ENCODE peak calls at places on chromosomes 11 and 22, in nine cellular contexts. I is GM12878; S is CD8-positive, alpha-beta T cell; Q is GM23248; L is mammary epithelial cell; W is lung; U is Panc1; G is HAP-1; Y is IMR-90. D is an unnamed sample. For H3K4me1 and H3K36me3, the result is how much of the 10 kb centered on the place peaks cover.

GRCh38 chr22:42700901-42701300 is 19.8 kb downstream of the A4GALT start:
- DNase-seq in I (no peak), S (no peak), Q (no peak), L (no peak), W (no peak), U (no peak), G (no peak), Y (no peak), D (no peak)

GRCh38 chr11:126716456-126717083 is 284.0 kb downstream of the KIRREL3 start:
- DNase-seq in I (no peak), S (peak), Q (peak), L (no peak), W (peak), U (peak), G (peak), Y (peak), D (no peak)

GRCh38 chr11:107840120-107840479 is 18.5 kb downstream of the SLC35F2 start:
- DNase-seq in I (no peak), S (no peak), Q (no peak), L (no peak), W (no peak), U (no peak), G (no peak), Y (no peak), D (no peak)

GRCh38 chr22:50202130-50202671 is 1.4 kb downstream of the SELENOO start:
- DNase-seq in I (no peak), S (no peak), Q (no peak), L (no peak), W (no peak), U (no peak), G (no peak), Y (no peak), D (no peak)

GRCh38 chr11:117621226-117621625 is 175.8 kb downstream of the DSCAML1 start:
- DNase-seq in I (no peak), S (no peak), Q (peak), L (no peak), W (no peak), U (no peak), G (no peak), Y (peak), D (no peak)

GRCh38 chr11:35274909-35275807 is 136.2 kb downstream of the CD44 start:
- DNase-seq in I (no peak), S (no peak), Q (peak), L (peak), W (peak), U (no peak), G (no peak), Y (no peak), D (no peak)

GRCh38 chr11:70841264-70841663 is 411.1 kb downstream of the SHANK2 start:
- DNase-seq in I (no peak), S (no peak), Q (no peak), L (no peak), W (no peak), U (no peak), G (no peak), Y (no peak), D (no peak)

GRCh38 chr11:36492724-36493304 is 17.3 kb downstream of the TRAF6 start:
- DNase-seq in I (no peak), S (peak), Q (peak), L (peak), W (no peak), U (peak), G (peak), Y (peak), D (peak)

GRCh38 chr11:126421243-126421642 is 65.8 kb downstream of the ST3GAL4 start:
- DNase-seq in I (no peak), S (no peak), Q (no peak), L (no peak), W (no peak), U (no peak), G (no peak), Y (no peak), D (no peak)

GRCh38 chr11:40432358-40432757 is 1027.1 kb downstream of the LRRC4C start:
- DNase-seq in I (no peak), S (no peak), Q (no peak), L (no peak), W (no peak), U (no peak), G (no peak), Y (no peak), D (no peak)

GRCh38 chr11:126698576-126698975 is 302.0 kb downstream of the KIRREL3 start:
- DNase-seq in I (no peak), S (no peak), Q (no peak), L (no peak), W (no peak), U (no peak), G (no peak), Y (no peak), D (no peak)

GRCh38 chr11:35304900-35305299 is 114.5 kb downstream of the SLC1A2 start:
- DNase-seq in I (no peak), S (no peak), Q (no peak), L (no peak), W (no peak), U (no peak), G (no peak), Y (no peak), D (no peak)

GRCh38 chr22:48077699-48078098 is 1315.2 kb downstream of the TBC1D22A start:
- DNase-seq in I (no peak), S (no peak), Q (no peak), L (no peak), W (no peak), U (no peak), G (no peak), Y (no peak), D (no peak)

GRCh38 chr22:43127166-43127908 is 15.9 kb downstream of the MCAT start:
- DNase-seq in I (no peak), S (no peak), Q (no peak), L (peak), W (no peak), U (no peak), G (no peak), Y (no peak), D (no peak)

GRCh38 chr11:106624377-106624776 is 393.9 kb downstream of the GUCY1A2 start:
- DNase-seq in I (no peak), S (no peak), Q (no peak), L (no peak), W (no peak), U (no peak), G (no peak), Y (peak), D (no peak)

GRCh38 chr11:47966621-47967020 is 13.7 kb upstream of the PTPRJ start:
- DNase-seq in I (no peak), S (no peak), Q (no peak), L (no peak), W (no peak), U (no peak), G (no peak), Y (no peak), D (no peak)

GRCh38 chr11:79054636-79055035 is 386.2 kb downstream of the TENM4 start:
- DNase-seq in I (no peak), S (no peak), Q (peak), L (peak), W (no peak), U (no peak), G (no peak), Y (peak), D (no peak)

GRCh38 chr11:132898021-132898420 is 634.3 kb downstream of the OPCML start:
- DNase-seq in I (no peak), S (no peak), Q (no peak), L (peak), W (no peak), U (no peak), G (no peak), Y (peak), D (no peak)

GRCh38 chr11:1570896-1571759 is 943 bp downstream of the DUSP8 start:
- DNase-seq in I (no peak), S (peak), Q (no peak), L (no peak), W (no peak), U (no peak), G (peak), Y (no peak), D (peak)

GRCh38 chr22:47053865-47054185 is 291.4 kb downstream of the TBC1D22A start:
- DNase-seq in I (no peak), S (no peak), Q (peak), L (no peak), W (no peak), U (no peak), G (no peak), Y (peak), D (no peak)

GRCh38 chr22:29115682-29116313 is 43.0 kb downstream of the KREMEN1 start:
- DNase-seq in I (no peak), S (no peak), Q (no peak), L (no peak), W (no peak), U (no peak), G (no peak), Y (peak), D (no peak)

GRCh38 chr11:33690290-33691050 is 10.2 kb downstream of the C11orf91 start:
- DNase-seq in I (no peak), S (no peak), Q (peak), L (peak), W (no peak), U (peak), G (no peak), Y (peak), D (no peak)

GRCh38 chr11:12518606-12519385 is 141.4 kb downstream of the PARVA start:
- DNase-seq in I (no peak), S (no peak), Q (no peak), L (no peak), W (no peak), U (no peak), G (no peak), Y (no peak), D (no peak)

GRCh38 chr11:73759520-73760065 is 1.3 kb downstream of the RAB6A start:
- DNase-seq in I (no peak), S (no peak), Q (peak), L (no peak), W (no peak), U (no peak), G (no peak), Y (peak), D (no peak)

GRCh38 chr11:35488117-35488516 is 37.3 kb downstream of the PAMR1 start:
- DNase-seq in I (no peak), S (no peak), Q (peak), L (no peak), W (no peak), U (no peak), G (no peak), Y (peak), D (no peak)

GRCh38 chr11:10026514-10026913 is 267.5 kb downstream of the SBF2 start:
- DNase-seq in I (no peak), S (no peak), Q (peak), L (no peak), W (no peak), U (no peak), G (no peak), Y (peak), D (no peak)

GRCh38 chr11:128535468-128536457 is 51.6 kb downstream of the ETS1 start:
- DNase-seq in I (no peak), S (no peak), Q (no peak), L (no peak), W (no peak), U (no peak), G (no peak), Y (no peak), D (no peak)

GRCh38 chr11:66335531-66336233 is 552 bp downstream of the RIN1 start:
- DNase-seq in I (no peak), S (no peak), Q (peak), L (peak), W (no peak), U (no peak), G (no peak), Y (peak), D (no peak)

GRCh38 chr22:47628477-47629272 is 866.2 kb downstream of the TBC1D22A start:
- DNase-seq in I (no peak), S (no peak), Q (no peak), L (no peak), W (peak), U (no peak), G (no peak), Y (no peak), D (no peak)

GRCh38 chr22:49730656-49731055 is 97.0 kb downstream of the BRD1 start:
- DNase-seq in I (no peak), S (no peak), Q (no peak), L (no peak), W (no peak), U (no peak), G (no peak), Y (no peak), D (no peak)

GRCh38 chr11:2951235-2952110 is 22.3 kb upstream of the PHLDA2 start:
- DNase-seq in I (no peak), S (no peak), Q (peak), L (peak), W (no peak), U (no peak), G (no peak), Y (peak), D (no peak)

GRCh38 chr22:19912236-19912999 is 29.2 kb upstream of the COMT start:
- DNase-seq in I (no peak), S (no peak), Q (no peak), L (no peak), W (no peak), U (no peak), G (no peak), Y (no peak), D (no peak)

GRCh38 chr11:82714346-82715174 is 19.1 kb downstream of the FAM181B start:
- DNase-seq in I (no peak), S (no peak), Q (no peak), L (no peak), W (no peak), U (no peak), G (no peak), Y (no peak), D (no peak)

GRCh38 chr22:35305525-35306070 is 5.9 kb downstream of the TOM1 start:
- DNase-seq in I (no peak), S (no peak), Q (no peak), L (no peak), W (no peak), U (no peak), G (no peak), Y (no peak), D (no peak)

GRCh38 chr22:35303029-35303624 is 3.4 kb downstream of the TOM1 start:
- DNase-seq in I (no peak), S (no peak), Q (peak), L (no peak), W (no peak), U (no peak), G (no peak), Y (no peak), D (no peak)

GRCh38 chr22:35299217-35299716 is 427 bp upstream of the TOM1 start:
- DNase-seq in I (no peak), S (no peak), Q (peak), L (no peak), W (no peak), U (peak), G (no peak), Y (no peak), D (no peak)

GRCh38 chr22:35301370-35301874 is 1.7 kb downstream of the TOM1 start:
- DNase-seq in I (no peak), S (no peak), Q (peak), L (peak), W (peak), U (peak), G (no peak), Y (peak), D (no peak)

DNA sequence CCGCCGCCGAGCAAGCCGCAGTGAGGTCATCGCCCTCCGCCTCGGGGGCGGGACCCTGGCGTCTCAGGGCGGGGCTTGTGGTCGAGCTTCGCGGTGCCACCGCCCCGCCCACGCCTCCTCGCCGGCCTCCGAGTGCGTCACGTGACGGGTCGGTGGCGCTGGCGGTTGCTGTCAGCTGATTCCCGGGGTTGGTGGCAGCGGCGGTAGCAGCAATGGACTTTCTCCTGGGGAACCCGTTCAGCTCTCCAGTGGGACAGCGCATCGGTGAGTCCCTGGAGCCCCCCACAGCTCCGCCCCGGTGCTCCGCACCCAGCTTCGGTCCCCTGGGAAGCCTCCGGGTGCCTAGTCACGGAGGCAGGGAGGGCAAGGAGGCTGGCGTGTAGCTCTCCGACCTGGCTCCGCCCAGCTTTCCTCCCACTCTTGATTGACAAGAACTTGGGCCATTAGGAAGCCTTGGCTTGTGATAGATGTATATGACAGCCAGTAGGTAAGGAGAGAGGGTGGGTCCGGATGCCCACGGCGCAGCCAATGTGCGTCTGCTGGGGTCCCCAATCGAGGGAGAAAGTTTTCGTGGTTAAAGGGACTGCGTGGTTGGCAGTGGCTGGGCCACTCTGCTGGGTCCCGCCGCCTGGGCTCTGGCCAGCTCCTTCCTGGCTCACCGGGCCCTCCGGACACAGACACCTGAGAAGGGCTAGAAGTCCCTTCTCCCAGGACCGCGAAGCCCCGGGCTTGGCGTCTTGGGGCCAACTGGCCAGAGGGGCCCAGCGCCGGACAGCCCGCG is at the start of gene TOM1:
- DNase-seq in I (peak), S (peak), Q (peak), L (peak), W (peak), U (peak), G (peak), Y (peak), D (peak)
- H3K4me3 ChIP-seq in I (peak), S (peak), Q (peak), L (peak), W (peak), U (peak), G (peak), Y (peak), D (peak)

GRCh38 chr11:44596541-44597276 is 31.2 kb downstream of the CD82 start:
- DNase-seq in I (peak), S (peak), Q (peak), L (peak), W (no peak), U (no peak), G (no peak), Y (no peak), D (peak)

GRCh38 chr11:44595964-44596381 is 30.5 kb downstream of the CD82 start:
- DNase-seq in I (no peak), S (no peak), Q (peak), L (no peak), W (peak), U (no peak), G (no peak), Y (no peak), D (no peak)

GRCh38 chr11:44598831-44599230 is 33.4 kb downstream of the CD82 start:
- DNase-seq in I (no peak), S (no peak), Q (no peak), L (no peak), W (no peak), U (no peak), G (no peak), Y (no peak), D (no peak)

GRCh38 chr11:44595006-44595405 is 29.5 kb downstream of the CD82 start:
- DNase-seq in I (no peak), S (no peak), Q (no peak), L (no peak), W (no peak), U (no peak), G (no peak), Y (no peak), D (no peak)

DNA sequence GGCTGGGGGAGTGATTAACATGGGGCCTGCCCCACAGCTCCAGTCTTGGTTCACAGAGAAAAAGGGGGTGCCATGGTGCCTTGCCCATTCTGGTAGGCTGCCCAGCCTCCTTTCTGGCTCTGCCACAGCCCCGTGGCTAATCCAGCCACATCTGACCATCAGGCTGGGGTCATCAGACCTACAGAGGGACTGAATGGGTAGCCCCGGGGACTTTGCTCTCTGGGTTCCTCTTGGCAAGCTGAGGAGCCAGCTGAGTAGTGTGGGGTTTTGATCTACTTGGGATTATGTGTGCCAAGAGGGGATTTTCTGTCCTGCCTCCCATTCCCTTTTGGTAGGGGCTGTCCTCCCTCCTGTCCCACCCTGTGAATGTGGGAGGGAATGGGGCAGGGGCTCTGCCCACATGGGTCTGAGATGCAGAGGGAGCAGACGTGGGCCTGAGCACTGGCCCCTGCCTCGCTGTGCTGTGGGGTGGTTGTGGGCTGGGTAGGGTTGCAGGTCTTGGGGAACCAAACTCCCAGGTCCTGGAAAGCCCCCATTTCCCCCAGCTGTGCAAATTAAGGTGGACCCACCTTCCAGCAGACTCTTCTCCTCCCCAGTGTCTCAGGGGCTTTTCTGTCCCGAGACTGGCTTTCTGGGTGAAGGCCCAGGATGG is 32.0 kb downstream of the CD82 start:
- DNase-seq in I (no peak), S (no peak), Q (no peak), L (no peak), W (no peak), U (no peak), G (no peak), Y (no peak), D (no peak)
- H3K4me1 ChIP-seq in I (half or more), S (under half), Q (under half), L (under half), W (under half), U (under half), G (under half), Y (under half), D (under half)

GRCh38 chr11:134751161-134751560 is 339.1 kb upstream of the B3GAT1 start:
- DNase-seq in I (no peak), S (peak), Q (no peak), L (no peak), W (no peak), U (no peak), G (no peak), Y (no peak), D (peak)

GRCh38 chr11:134752526-134752925 is 340.5 kb upstream of the B3GAT1 start:
- DNase-seq in I (no peak), S (peak), Q (no peak), L (no peak), W (peak), U (no peak), G (no peak), Y (no peak), D (no peak)

GRCh38 chr11:134749040-134749586 is 337.1 kb upstream of the B3GAT1 start:
- DNase-seq in I (no peak), S (no peak), Q (no peak), L (no peak), W (no peak), U (no peak), G (no peak), Y (no peak), D (no peak)

GRCh38 chr11:134751825-134752224 is 339.8 kb upstream of the B3GAT1 start:
- DNase-seq in I (no peak), S (peak), Q (no peak), L (no peak), W (no peak), U (no peak), G (no peak), Y (no peak), D (no peak)

GRCh38 chr11:134750619-134751018 is 338.6 kb upstream of the B3GAT1 start:
- DNase-seq in I (no peak), S (peak), Q (no peak), L (no peak), W (no peak), U (no peak), G (no peak), Y (no peak), D (no peak)
- H3K36me3 ChIP-seq in I (under half), S (under half), Q (under half), L (under half), W (under half), U (under half), G (under half), Y (under half), D (under half)

DNA sequence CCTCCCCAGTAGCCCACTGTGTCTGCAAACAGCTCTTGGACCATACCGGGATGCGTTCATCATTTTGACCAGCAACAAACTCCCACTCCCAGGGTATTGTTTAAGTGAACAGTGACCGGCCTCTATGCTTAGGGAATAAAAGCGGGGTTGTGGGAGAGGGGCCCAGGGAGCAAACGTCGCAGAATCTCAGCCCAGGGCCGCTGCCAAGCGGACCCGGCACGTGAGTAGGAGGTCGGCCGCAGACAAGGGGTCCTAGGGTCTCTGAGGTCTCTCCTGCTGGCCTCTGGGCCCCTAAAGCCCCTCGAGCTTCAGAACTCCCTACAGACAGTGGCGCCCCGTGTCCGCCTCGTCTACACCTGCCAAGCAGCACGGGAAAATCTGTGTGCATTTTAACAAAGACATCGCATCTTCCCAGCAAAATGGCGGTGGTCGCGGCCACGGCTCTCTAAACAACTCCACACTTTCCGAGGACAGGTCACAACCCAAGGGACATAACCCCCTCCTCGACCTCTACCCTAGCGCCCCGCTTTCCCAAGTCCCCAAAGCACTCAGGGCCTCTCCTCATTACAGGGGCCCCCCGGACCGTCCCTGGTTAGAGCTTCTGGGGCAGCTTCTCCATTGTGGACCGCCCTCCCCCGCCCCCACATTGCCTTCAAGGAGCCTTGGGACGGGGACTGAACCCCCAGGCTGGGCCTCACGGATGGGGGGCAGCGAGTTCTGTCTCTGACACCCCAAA is 3.9 kb upstream of the GCAT start:
- DNase-seq in I (no peak), S (no peak), Q (no peak), L (no peak), W (no peak), U (no peak), G (no peak), Y (no peak), D (no peak)
- H3K4me3 ChIP-seq in I (no peak), S (no peak), Q (no peak), L (no peak), W (no peak), U (peak), G (no peak), Y (no peak), D (no peak)

D was measured in CD8-positive, alpha-beta memory T cell.